ENCODE peak calls at places on chromosome 10, in nine cellular contexts. D is ovary; M is CD8-positive, alpha-beta memory T cell; S is adipocyte; O is bronchial epithelial cell; U is PC-9; H is colonic mucosa; J is mesendoderm; T is mammary epithelial cell. X is an unnamed sample.

GRCh38 chr10:86254526-86255174 is 111.9 kb downstream of the GRID1 start:
- DNase-seq in T (peak; percentile 9), H (peak; percentile 12), D (no peak), O (peak; percentile 48), U (peak; percentile 64), J (peak; percentile 17), S (no peak), M (no peak), X (no peak)

GRCh38 chr10:69573056-69573806 is at the start of gene NEUROG3:
- DNase-seq in H (no peak), T (no peak), J (peak; percentile 52), O (no peak), M (no peak), D (no peak), U (peak; percentile 31), S (no peak), X (no peak)

GRCh38 chr10:61634711-61635110 is 28.0 kb upstream of the CABCOCO1 start:
- DNase-seq in J (no peak), U (no peak), S (peak; percentile 64), O (no peak), M (no peak), H (no peak), D (no peak), T (no peak), X (no peak)

GRCh38 chr10:49625411-49625810 is 11.6 kb downstream of the CHAT start:
- DNase-seq in H (no peak), D (peak; percentile 18), J (no peak), U (no peak), T (no peak), S (no peak), M (no peak), O (no peak), X (no peak)

GRCh38 chr10:133357293-133358151 is at the start of gene FUOM:
- DNase-seq in D (peak; percentile 71), O (no peak), J (peak; percentile 96), H (no peak), U (peak; percentile 41), T (no peak), M (peak; percentile 74), S (peak; percentile 71), X (no peak)

GRCh38 chr10:38979535-38979934 is 885.4 kb downstream of the ZNF37A start:
- DNase-seq in D (no peak), U (no peak), M (no peak), O (no peak), T (no peak), H (no peak), S (no peak), J (no peak), X (no peak)

GRCh38 chr10:24453404-24453830 is 244.5 kb downstream of the KIAA1217 start:
- DNase-seq in H (no peak), M (no peak), J (no peak), T (no peak), O (no peak), D (no peak), U (no peak), S (peak; percentile 78), X (no peak)

GRCh38 chr10:46106410-46107255 is 60.6 kb upstream of the MSMB start:
- DNase-seq in D (peak; percentile 53), S (peak; percentile 70), M (peak; percentile 49), U (peak; percentile 63), O (peak; percentile 17), J (peak; percentile 87), H (peak; percentile 66), T (peak; percentile 39), X (peak; percentile 73)

GRCh38 chr10:95327367-95327766 is 36.6 kb upstream of the PDLIM1 start:
- DNase-seq in H (no peak), J (no peak), T (peak; percentile 51), M (no peak), U (no peak), O (peak; percentile 68), S (peak; percentile 18), D (no peak), X (no peak)

GRCh38 chr10:4677296-4678021 is 148.5 kb upstream of the AKR1E2 start:
- DNase-seq in J (no peak), M (no peak), S (no peak), T (peak; percentile 94), H (no peak), D (no peak), O (peak; percentile 98), U (no peak), X (no peak)

GRCh38 chr10:65751218-65751617 is 1174.6 kb upstream of the LRRTM3 start:
- DNase-seq in T (peak; percentile 84), H (no peak), O (peak; percentile 94), S (no peak), J (no peak), D (no peak), M (no peak), U (no peak), X (no peak)

GRCh38 chr10:44827431-44828006 is 83.6 kb upstream of the TMEM72 start:
- DNase-seq in O (no peak), M (no peak), T (no peak), U (no peak), J (no peak), S (no peak), D (no peak), H (no peak), X (no peak)

GRCh38 chr10:71770789-71771188 is 2.5 kb downstream of the VSIR start:
- DNase-seq in D (no peak), S (peak; percentile 32), M (no peak), H (no peak), O (no peak), U (no peak), J (no peak), T (no peak), X (no peak)

GRCh38 chr10:5447611-5448071 is 35.3 kb downstream of the NET1 start:
- DNase-seq in S (peak; percentile 50), U (no peak), H (no peak), O (peak; percentile 31), D (no peak), T (peak; percentile 41), J (peak; percentile 45), M (peak; percentile 72), X (peak; percentile 24)

GRCh38 chr10:116170815-116171250 is 102.2 kb downstream of the GFRA1 start:
- DNase-seq in U (no peak), S (peak; percentile 69), J (peak; percentile 28), O (no peak), T (no peak), M (no peak), D (no peak), H (no peak), X (peak; percentile 62)

GRCh38 chr10:70130878-70131559 is 1.6 kb downstream of the AIFM2 start:
- DNase-seq in U (peak; percentile 22), S (peak; percentile 68), D (no peak), J (no peak), T (peak; percentile 32), O (peak; percentile 55), M (no peak), H (no peak), X (no peak)

GRCh38 chr10:6929157-6929830 is 349.2 kb upstream of the PRKCQ start:
- DNase-seq in M (no peak), S (no peak), U (no peak), D (no peak), J (no peak), T (no peak), H (no peak), O (no peak), X (no peak)

GRCh38 chr10:3110782-3111625 is 43.7 kb downstream of the PFKP start:
- DNase-seq in D (no peak), S (no peak), T (no peak), H (no peak), O (no peak), M (no peak), J (no peak), U (no peak), X (no peak)
- H3K36me3 ChIP-seq in D (no peaks in the 10 kb centered on the region), S (peaks cover 19% of the 10 kb centered on the region), T (peaks cover 36% of the 10 kb centered on the region), H (peaks cover 19% of the 10 kb centered on the region), O (peaks cover 43% of the 10 kb centered on the region), M (peaks cover 46% of the 10 kb centered on the region), J (peaks cover 26% of the 10 kb centered on the region), U (peaks cover 5% of the 10 kb centered on the region), X (peaks cover 82% of the 10 kb centered on the region)

DNA sequence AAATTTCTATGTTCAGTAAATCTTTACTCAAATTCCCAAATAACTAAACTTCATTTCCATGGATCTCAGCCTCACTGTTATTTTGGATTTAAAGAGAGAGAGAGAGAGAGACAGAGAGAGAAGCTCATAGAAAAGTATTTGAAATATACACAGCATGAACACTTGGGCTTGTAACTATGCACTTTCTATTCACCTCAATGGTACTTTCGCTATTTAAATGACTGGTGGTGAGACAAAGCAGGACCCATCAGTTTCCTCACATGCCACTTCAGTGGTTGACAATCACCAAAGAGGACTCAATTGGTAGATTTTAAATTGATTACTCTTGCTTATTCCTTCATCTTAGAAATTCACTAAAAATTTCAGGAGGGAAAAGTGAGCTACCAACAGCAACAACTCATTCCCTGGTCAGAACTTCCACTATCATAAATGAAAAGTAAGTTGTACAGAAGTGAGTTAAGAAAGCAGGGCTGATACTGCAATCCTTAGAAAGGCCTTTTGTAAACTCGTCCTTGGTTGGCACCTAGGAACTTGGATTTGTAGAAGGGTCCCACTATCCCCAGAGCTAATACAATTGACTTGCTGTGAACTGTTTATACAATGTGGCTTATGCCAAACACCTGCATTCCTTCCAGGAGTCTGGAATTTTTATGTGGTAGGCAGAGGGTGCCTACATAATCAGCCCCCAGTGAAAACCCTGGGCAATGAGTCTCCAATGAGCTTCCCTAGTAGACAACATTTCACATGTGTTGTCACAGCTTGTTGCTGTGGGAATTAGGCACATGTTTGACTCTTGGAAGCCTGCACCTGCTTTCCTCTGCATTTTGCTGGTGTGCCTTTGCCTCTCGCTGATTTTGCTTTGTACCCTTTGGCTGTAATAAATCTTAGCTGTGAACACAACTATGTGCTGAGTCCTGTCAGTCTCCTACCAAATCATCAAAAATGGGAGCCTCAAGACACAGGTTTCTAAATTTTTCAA is 10.8 kb downstream of the ERLIN1 start:
- DNase-seq in D (no peak), U (no peak), O (no peak), J (no peak), S (no peak), T (no peak), H (no peak), M (no peak), X (no peak)
- H3K36me3 ChIP-seq in D (no peaks in the 10 kb centered on the region), U (peaks cover 9% of the 10 kb centered on the region), O (peaks cover 12% of the 10 kb centered on the region), J (no peaks in the 10 kb centered on the region), S (peaks cover 61% of the 10 kb centered on the region), T (peaks cover 25% of the 10 kb centered on the region), H (no peaks in the 10 kb centered on the region), M (peaks cover 11% of the 10 kb centered on the region), X (peaks cover 76% of the 10 kb centered on the region)

GRCh38 chr10:17125316-17125715 is 4.3 kb downstream of the CUBN start:
- DNase-seq in S (no peak), M (no peak), H (no peak), O (no peak), T (no peak), U (no peak), D (no peak), J (no peak), X (no peak)
- H3K36me3 ChIP-seq in S (no peaks in the 10 kb centered on the region), M (no peaks in the 10 kb centered on the region), H (no peaks in the 10 kb centered on the region), O (no peaks in the 10 kb centered on the region), T (no peaks in the 10 kb centered on the region), U (no peaks in the 10 kb centered on the region), D (no peaks in the 10 kb centered on the region), J (no peaks in the 10 kb centered on the region), X (no peaks in the 10 kb centered on the region)

DNA sequence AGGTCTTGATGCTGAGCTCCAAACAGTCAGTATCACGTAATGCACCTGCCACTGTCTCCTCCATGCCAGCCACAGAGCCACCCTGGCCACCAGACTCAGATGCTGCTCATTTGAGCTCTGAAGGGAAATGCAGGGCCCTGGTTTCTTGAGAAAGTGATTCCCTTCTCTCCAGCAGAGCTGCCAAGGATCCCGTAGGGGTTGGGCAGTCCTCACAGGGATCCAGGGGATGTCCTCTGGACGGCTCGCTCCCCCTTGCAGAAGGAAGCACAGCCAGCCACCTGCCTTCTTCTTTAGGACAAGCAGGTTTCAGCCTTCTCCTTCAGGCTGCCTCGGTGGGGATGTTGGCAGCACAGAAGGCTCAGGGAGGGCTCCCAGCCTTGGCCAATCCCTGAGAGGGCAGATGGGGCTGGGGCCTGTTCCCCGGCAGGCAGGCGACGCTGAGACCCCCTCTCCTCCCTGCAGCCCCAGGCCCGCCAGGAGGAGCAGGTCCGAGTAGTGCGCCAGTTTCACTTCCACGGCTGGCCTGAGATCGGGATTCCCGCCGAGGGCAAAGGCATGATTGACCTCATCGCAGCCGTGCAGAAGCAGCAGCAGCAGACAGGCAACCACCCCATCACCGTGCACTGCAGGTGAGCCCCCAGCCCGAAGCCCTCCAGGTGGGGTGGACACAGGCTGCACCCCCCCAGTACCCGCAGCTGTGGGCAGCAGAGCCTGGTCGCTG is 48.9 kb downstream of the MKI67 start:
- DNase-seq in H (no peak), S (no peak), J (no peak), U (no peak), M (no peak), O (no peak), T (no peak), D (no peak), X (peak; percentile 40)
- H3K36me3 ChIP-seq in H (no peaks in the 10 kb centered on the region), S (no peaks in the 10 kb centered on the region), J (no peaks in the 10 kb centered on the region), U (no peaks in the 10 kb centered on the region), M (peaks cover 66% of the 10 kb centered on the region), O (peaks cover 34% of the 10 kb centered on the region), T (peaks cover 52% of the 10 kb centered on the region), D (no peaks in the 10 kb centered on the region), X (no peaks in the 10 kb centered on the region)

X was measured in SJSA1.